ENCODE peak calls at places on chromosomes 11 and 22, in five cellular contexts. One of them, this sample, is unnamed.

GRCh38 chr11:94583213-94583884 is 16.2 kb downstream of the PIWIL4 start:
- DNase-seq in omental fat pad: no peak
- DNase-seq in CD4-positive, alpha-beta T cell: no peak
- DNase-seq in KBM-7: no peak
- DNase-seq in right cardiac atrium: no peak
- DNase-seq in this sample: no peak

GRCh38 chr11:1201395-1202153 is 21.3 kb upstream of the MUC5B start:
- DNase-seq in CD4-positive, alpha-beta T cell: no peak
- DNase-seq in omental fat pad: no peak
- DNase-seq in KBM-7: no peak
- DNase-seq in right cardiac atrium: no peak
- DNase-seq in this sample: no peak

GRCh38 chr11:94760296-94760695 is 7.9 kb upstream of the AMOTL1 start:
- DNase-seq in right cardiac atrium: no peak
- DNase-seq in KBM-7: no peak
- DNase-seq in CD4-positive, alpha-beta T cell: no peak
- DNase-seq in omental fat pad: no peak
- DNase-seq in this sample: no peak

GRCh38 chr11:116379185-116379828 is 393.5 kb downstream of the BUD13 start:
- DNase-seq in CD4-positive, alpha-beta T cell: no peak
- DNase-seq in right cardiac atrium: no peak
- DNase-seq in omental fat pad: no peak
- DNase-seq in KBM-7: peak; percentile 20
- DNase-seq in this sample: peak; percentile 39

GRCh38 chr11:102390667-102391449 is 43.8 kb downstream of the BIRC2 start:
- DNase-seq in KBM-7: peak; percentile 73
- DNase-seq in omental fat pad: peak; percentile 48
- DNase-seq in right cardiac atrium: peak; percentile 70
- DNase-seq in CD4-positive, alpha-beta T cell: peak; percentile 45
- DNase-seq in this sample: peak; percentile 86

GRCh38 chr22:38462960-38463784 is 4.7 kb upstream of the KDELR3 start:
- DNase-seq in right cardiac atrium: peak; percentile 89
- DNase-seq in omental fat pad: no peak
- DNase-seq in CD4-positive, alpha-beta T cell: no peak
- DNase-seq in KBM-7: peak; percentile 49
- DNase-seq in this sample: no peak

GRCh38 chr22:50542416-50542927 is 3.2 kb upstream of the KLHDC7B start:
- DNase-seq in right cardiac atrium: peak; percentile 71
- DNase-seq in KBM-7: no peak
- DNase-seq in CD4-positive, alpha-beta T cell: no peak
- DNase-seq in omental fat pad: no peak
- DNase-seq in this sample: no peak

GRCh38 chr11:86230196-86230813 is 14.2 kb upstream of the EED start:
- DNase-seq in right cardiac atrium: no peak
- DNase-seq in KBM-7: no peak
- DNase-seq in CD4-positive, alpha-beta T cell: no peak
- DNase-seq in omental fat pad: no peak
- DNase-seq in this sample: peak; percentile 24

GRCh38 chr22:42931421-42932196 is 74.5 kb upstream of the ARFGAP3 start:
- DNase-seq in CD4-positive, alpha-beta T cell: no peak
- DNase-seq in omental fat pad: no peak
- DNase-seq in right cardiac atrium: no peak
- DNase-seq in KBM-7: peak; percentile 52
- DNase-seq in this sample: no peak

GRCh38 chr11:5420993-5421392 is 918 bp upstream of the OR51Q1 start:
- DNase-seq in KBM-7: no peak
- DNase-seq in omental fat pad: no peak
- DNase-seq in right cardiac atrium: no peak
- DNase-seq in CD4-positive, alpha-beta T cell: no peak
- DNase-seq in this sample: no peak

GRCh38 chr11:132024587-132025295 is 654.3 kb downstream of the NTM start:
- DNase-seq in right cardiac atrium: no peak
- DNase-seq in CD4-positive, alpha-beta T cell: no peak
- DNase-seq in omental fat pad: no peak
- DNase-seq in KBM-7: no peak
- DNase-seq in this sample: no peak

GRCh38 chr11:2076441-2076840 is 62.7 kb downstream of the IGF2 start:
- DNase-seq in right cardiac atrium: no peak
- DNase-seq in CD4-positive, alpha-beta T cell: no peak
- DNase-seq in omental fat pad: no peak
- DNase-seq in KBM-7: no peak
- DNase-seq in this sample: no peak

GRCh38 chr11:108635106-108635505 is 29.8 kb upstream of the DDX10 start:
- DNase-seq in CD4-positive, alpha-beta T cell: no peak
- DNase-seq in right cardiac atrium: no peak
- DNase-seq in KBM-7: no peak
- DNase-seq in omental fat pad: no peak
- DNase-seq in this sample: peak; percentile 6

GRCh38 chr11:19430346-19431058 is 189.8 kb upstream of the E2F8 start:
- DNase-seq in omental fat pad: no peak
- DNase-seq in right cardiac atrium: no peak
- DNase-seq in CD4-positive, alpha-beta T cell: no peak
- DNase-seq in KBM-7: no peak
- DNase-seq in this sample: no peak

GRCh38 chr11:88508808-88509581 is 171.5 kb upstream of the CTSC start:
- DNase-seq in omental fat pad: no peak
- DNase-seq in CD4-positive, alpha-beta T cell: no peak
- DNase-seq in right cardiac atrium: peak; percentile 64
- DNase-seq in KBM-7: no peak
- DNase-seq in this sample: no peak

GRCh38 chr11:117096140-117096972 is 1.9 kb downstream of the SIK3 start:
- DNase-seq in right cardiac atrium: no peak
- DNase-seq in omental fat pad: no peak
- DNase-seq in KBM-7: peak; percentile 50
- DNase-seq in CD4-positive, alpha-beta T cell: peak; percentile 27
- DNase-seq in this sample: no peak

GRCh38 chr22:42907404-42908081 is 50.5 kb upstream of the ARFGAP3 start:
- DNase-seq in KBM-7: no peak
- DNase-seq in right cardiac atrium: no peak
- DNase-seq in omental fat pad: no peak
- DNase-seq in CD4-positive, alpha-beta T cell: no peak
- DNase-seq in this sample: no peak

GRCh38 chr22:37249946-37250345 is 5.9 kb upstream of the RAC2 start:
- DNase-seq in KBM-7: no peak
- DNase-seq in omental fat pad: no peak
- DNase-seq in CD4-positive, alpha-beta T cell: no peak
- DNase-seq in right cardiac atrium: peak; percentile 15
- DNase-seq in this sample: no peak

GRCh38 chr22:20390394-20390907 is 3.5 kb upstream of the ZNF74 start:
- DNase-seq in right cardiac atrium: no peak
- DNase-seq in omental fat pad: no peak
- DNase-seq in CD4-positive, alpha-beta T cell: no peak
- DNase-seq in KBM-7: no peak
- DNase-seq in this sample: no peak

GRCh38 chr11:130103296-130103814 is 33.7 kb downstream of the APLP2 start:
- DNase-seq in omental fat pad: no peak
- DNase-seq in right cardiac atrium: no peak
- DNase-seq in KBM-7: no peak
- DNase-seq in CD4-positive, alpha-beta T cell: no peak
- DNase-seq in this sample: no peak

GRCh38 chr11:10388096-10388495 is 67.0 kb upstream of the AMPD3 start:
- DNase-seq in right cardiac atrium: no peak
- DNase-seq in omental fat pad: no peak
- DNase-seq in CD4-positive, alpha-beta T cell: no peak
- DNase-seq in KBM-7: no peak
- DNase-seq in this sample: peak; percentile 72

GRCh38 chr11:124591430-124591829 is 19.8 kb upstream of the PANX3 start:
- DNase-seq in CD4-positive, alpha-beta T cell: no peak
- DNase-seq in KBM-7: no peak
- DNase-seq in right cardiac atrium: no peak
- DNase-seq in omental fat pad: no peak
- DNase-seq in this sample: no peak

GRCh38 chr11:14448229-14448628 is 51.4 kb downstream of the COPB1 start:
- DNase-seq in right cardiac atrium: no peak
- DNase-seq in omental fat pad: no peak
- DNase-seq in CD4-positive, alpha-beta T cell: no peak
- DNase-seq in KBM-7: no peak
- DNase-seq in this sample: no peak

GRCh38 chr22:11628651-11629511 is 3899.1 kb upstream of the OR11H1 start:
- DNase-seq in right cardiac atrium: peak; percentile 67
- DNase-seq in KBM-7: no peak
- DNase-seq in CD4-positive, alpha-beta T cell: no peak
- DNase-seq in omental fat pad: no peak
- DNase-seq in this sample: no peak

GRCh38 chr11:830295-831131 is 2.2 kb upstream of the CD151 start:
- DNase-seq in KBM-7: no peak
- DNase-seq in CD4-positive, alpha-beta T cell: peak; percentile 45
- DNase-seq in omental fat pad: no peak
- DNase-seq in right cardiac atrium: peak; percentile 92
- DNase-seq in this sample: peak; percentile 95

GRCh38 chr11:46916669-46917108 is 1.7 kb downstream of the LRP4 start:
- DNase-seq in CD4-positive, alpha-beta T cell: no peak
- DNase-seq in right cardiac atrium: peak; percentile 83
- DNase-seq in KBM-7: peak; percentile 67
- DNase-seq in omental fat pad: no peak
- DNase-seq in this sample: peak; percentile 48

GRCh38 chr11:113369411-113369810 is 18.2 kb upstream of the ANKK1 start:
- DNase-seq in KBM-7: no peak
- DNase-seq in right cardiac atrium: no peak
- DNase-seq in CD4-positive, alpha-beta T cell: no peak
- DNase-seq in omental fat pad: no peak
- DNase-seq in this sample: no peak

GRCh38 chr11:210803-211180 is 3.3 kb downstream of the RIC8A start:
- DNase-seq in KBM-7: no peak
- DNase-seq in omental fat pad: no peak
- DNase-seq in CD4-positive, alpha-beta T cell: no peak
- DNase-seq in right cardiac atrium: no peak
- DNase-seq in this sample: no peak

GRCh38 chr11:60514055-60514454 is 1.1 kb upstream of the MS4A13 start:
- DNase-seq in KBM-7: peak; percentile 35
- DNase-seq in omental fat pad: no peak
- DNase-seq in right cardiac atrium: no peak
- DNase-seq in CD4-positive, alpha-beta T cell: no peak
- DNase-seq in this sample: no peak

GRCh38 chr11:57641426-57641825 is 8.3 kb downstream of the YPEL4 start:
- DNase-seq in right cardiac atrium: no peak
- DNase-seq in KBM-7: peak; percentile 78
- DNase-seq in CD4-positive, alpha-beta T cell: no peak
- DNase-seq in omental fat pad: no peak
- DNase-seq in this sample: peak; percentile 63

GRCh38 chr11:95725169-95725568 is 64.4 kb downstream of the FAM76B start:
- DNase-seq in KBM-7: no peak
- DNase-seq in omental fat pad: no peak
- DNase-seq in right cardiac atrium: no peak
- DNase-seq in CD4-positive, alpha-beta T cell: no peak
- DNase-seq in this sample: no peak

GRCh38 chr11:569273-569885 is 6.9 kb upstream of the PHRF1 start:
- DNase-seq in omental fat pad: no peak
- DNase-seq in CD4-positive, alpha-beta T cell: no peak
- DNase-seq in KBM-7: no peak
- DNase-seq in right cardiac atrium: peak; percentile 89
- DNase-seq in this sample: no peak

GRCh38 chr22:23180301-23180892 is at the start of gene BCR:
- DNase-seq in right cardiac atrium: peak; percentile 91
- DNase-seq in KBM-7: peak; percentile 44
- DNase-seq in omental fat pad: no peak
- DNase-seq in CD4-positive, alpha-beta T cell: peak; percentile 58
- DNase-seq in this sample: peak; percentile 49

GRCh38 chr11:72703281-72704008 is 29.2 kb upstream of the PDE2A start:
- DNase-seq in omental fat pad: no peak
- DNase-seq in KBM-7: no peak
- DNase-seq in CD4-positive, alpha-beta T cell: no peak
- DNase-seq in right cardiac atrium: peak; percentile 94
- DNase-seq in this sample: no peak

GRCh38 chr11:120564573-120565301 is 53.2 kb downstream of the GRIK4 start:
- DNase-seq in CD4-positive, alpha-beta T cell: no peak
- DNase-seq in omental fat pad: no peak
- DNase-seq in KBM-7: peak; percentile 19
- DNase-seq in right cardiac atrium: peak; percentile 84
- DNase-seq in this sample: no peak

GRCh38 chr11:8767466-8768142 is 85.0 kb downstream of the RPL27A start:
- DNase-seq in KBM-7: no peak
- DNase-seq in CD4-positive, alpha-beta T cell: no peak
- DNase-seq in omental fat pad: no peak
- DNase-seq in right cardiac atrium: no peak
- DNase-seq in this sample: no peak

GRCh38 chr11:121422675-121423074 is 29.4 kb upstream of the SORL1 start:
- DNase-seq in right cardiac atrium: no peak
- DNase-seq in CD4-positive, alpha-beta T cell: no peak
- DNase-seq in KBM-7: no peak
- DNase-seq in omental fat pad: no peak
- DNase-seq in this sample: no peak